ENCODE peak calls at places on chromosomes 13 and 19, in eight cellular contexts. K is GM23248; S is mammary epithelial cell; N is esophagus muscularis mucosa; D is neural progenitor cell; H is naive thymus-derived CD4-positive, alpha-beta T cell; A is A673; I is astrocyte. F is an unnamed sample. For H3K4me1, the result is how much of the 10 kb centered on the place peaks cover.

GRCh38 chr19:38224014-38224862 is at the start of gene DPF1:
- DNase-seq in K (peak), S (peak), N (no peak), D (peak), H (no peak), A (peak), I (peak), F (peak)

GRCh38 chr13:31846984-31847752 is 107.8 kb downstream of the RXFP2 start:
- DNase-seq in K (peak), S (no peak), N (no peak), D (peak), H (no peak), A (no peak), I (no peak), F (no peak)

GRCh38 chr13:88979465-88980180 is 1308.5 kb downstream of the SLITRK5 start:
- DNase-seq in K (no peak), S (no peak), N (no peak), D (no peak), H (no peak), A (no peak), I (peak), F (no peak)

GRCh38 chr19:29694669-29695627 is 20.1 kb downstream of the C19orf12 start:
- DNase-seq in K (peak), S (peak), N (peak), D (peak), H (peak), A (peak), I (peak), F (no peak)

GRCh38 chr19:35935911-35936737 is at the start of gene LRFN3:
- DNase-seq in K (peak), S (peak), N (no peak), D (peak), H (no peak), A (peak), I (peak), F (no peak)

GRCh38 chr13:21557995-21558394 is 46.0 kb downstream of the MICU2 start:
- DNase-seq in K (peak), S (peak), N (no peak), D (peak), H (no peak), A (peak), I (no peak), F (no peak)

GRCh38 chr19:36115453-36116343 is at the start of gene TBCB:
- DNase-seq in K (peak), S (no peak), N (peak), D (peak), H (no peak), A (peak), I (peak), F (no peak)

GRCh38 chr19:27745978-27746542 is 1466.9 kb downstream of the UQCRFS1 start:
- DNase-seq in K (no peak), S (no peak), N (peak), D (no peak), H (no peak), A (no peak), I (no peak), F (peak)

GRCh38 chr19:10774893-10775292 is 57.0 kb downstream of the DNM2 start:
- DNase-seq in K (no peak), S (no peak), N (no peak), D (no peak), H (no peak), A (no peak), I (no peak), F (no peak)

GRCh38 chr19:10776900-10777650 is 58.9 kb downstream of the TMED1 start:
- DNase-seq in K (no peak), S (no peak), N (no peak), D (no peak), H (no peak), A (no peak), I (no peak), F (no peak)

GRCh38 chr19:10782795-10783194 is 53.2 kb downstream of the TMED1 start:
- DNase-seq in K (no peak), S (no peak), N (no peak), D (no peak), H (no peak), A (no peak), I (no peak), F (no peak)

GRCh38 chr19:10784257-10784656 is 51.8 kb downstream of the TMED1 start:
- DNase-seq in K (no peak), S (no peak), N (no peak), D (no peak), H (no peak), A (no peak), I (no peak), F (no peak)

DNA sequence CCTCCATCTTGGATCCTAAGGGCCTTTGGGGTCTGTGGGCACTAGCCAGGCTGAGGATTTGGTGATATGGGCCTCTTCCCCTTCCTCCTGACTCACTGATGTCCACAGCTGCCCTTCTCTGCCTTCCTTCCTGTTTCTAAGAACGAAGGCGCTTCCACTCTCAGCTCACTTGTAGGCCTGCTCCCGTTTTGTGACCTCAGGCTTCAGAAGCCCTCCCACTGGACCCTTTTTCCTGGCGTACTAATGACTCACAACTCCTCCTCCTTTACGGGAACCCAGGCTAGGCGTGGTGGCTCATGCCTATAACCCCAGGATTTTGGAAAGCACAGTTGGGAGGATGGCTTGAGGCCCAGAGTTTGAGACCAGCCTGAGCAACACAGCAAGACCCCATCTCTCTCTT is 55.6 kb downstream of the TMED1 start:
- DNase-seq in K (peak), S (no peak), N (no peak), D (no peak), H (no peak), A (no peak), I (peak), F (no peak)
- H3K27ac ChIP-seq in K (no peak), S (no peak), N (peak), D (no peak), H (no peak), A (no peak), I (peak), F (no peak)

GRCh38 chr19:47188507-47189033 is 42.4 kb downstream of the BBC3 start:
- DNase-seq in K (no peak), S (no peak), N (no peak), D (no peak), H (no peak), A (no peak), I (no peak), F (no peak)

GRCh38 chr19:47183579-47183978 is 47.4 kb downstream of the BBC3 start:
- DNase-seq in K (no peak), S (no peak), N (no peak), D (no peak), H (no peak), A (no peak), I (no peak), F (no peak)

GRCh38 chr19:47187797-47188196 is 43.2 kb downstream of the BBC3 start:
- DNase-seq in K (no peak), S (no peak), N (no peak), D (no peak), H (no peak), A (no peak), I (no peak), F (no peak)

GRCh38 chr19:47187023-47187655 is 43.9 kb downstream of the BBC3 start:
- DNase-seq in K (no peak), S (no peak), N (no peak), D (no peak), H (no peak), A (no peak), I (no peak), F (no peak)

GRCh38 chr19:47186337-47187022 is 44.5 kb downstream of the BBC3 start:
- DNase-seq in K (no peak), S (no peak), N (no peak), D (no peak), H (peak), A (no peak), I (no peak), F (no peak)
- H3K4me3 ChIP-seq in K (no peak), S (no peak), N (no peak), D (no peak), H (peak), A (no peak), I (no peak), F (no peak)

GRCh38 chr13:44238011-44238421 is 135.6 kb upstream of the SERP2 start:
- DNase-seq in K (peak), S (peak), N (no peak), D (no peak), H (no peak), A (no peak), I (peak), F (no peak)
- H3K4me1 ChIP-seq in K (under half), S (under half), N (under half), D (under half), H (under half), A (under half), I (under half), F (under half)

DNA sequence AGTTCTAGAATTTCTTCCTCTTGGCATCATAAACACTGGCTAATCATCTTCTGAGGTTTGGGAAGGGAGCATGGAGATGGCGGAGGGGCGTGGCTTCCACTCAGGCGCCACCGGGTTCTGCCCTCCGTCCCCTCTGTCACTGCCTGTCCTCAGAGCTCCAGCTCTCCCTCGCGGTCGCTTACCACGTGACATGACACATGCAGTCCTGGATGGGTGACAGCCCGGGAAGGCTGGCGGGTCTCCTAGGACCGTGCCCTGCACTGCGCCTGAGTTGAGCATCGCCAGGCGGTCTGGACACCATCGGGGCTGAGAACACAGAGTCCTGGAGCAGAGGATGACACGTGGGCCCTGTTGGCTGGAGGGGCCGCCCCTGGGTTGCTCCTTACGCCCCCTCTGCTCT is 123.3 kb downstream of the RAB20 start:
- DNase-seq in K (no peak), S (no peak), N (no peak), D (no peak), H (no peak), A (no peak), I (no peak), F (no peak)
- H3K27ac ChIP-seq in K (no peak), S (no peak), N (peak), D (no peak), H (no peak), A (no peak), I (no peak), F (no peak)

DNA sequence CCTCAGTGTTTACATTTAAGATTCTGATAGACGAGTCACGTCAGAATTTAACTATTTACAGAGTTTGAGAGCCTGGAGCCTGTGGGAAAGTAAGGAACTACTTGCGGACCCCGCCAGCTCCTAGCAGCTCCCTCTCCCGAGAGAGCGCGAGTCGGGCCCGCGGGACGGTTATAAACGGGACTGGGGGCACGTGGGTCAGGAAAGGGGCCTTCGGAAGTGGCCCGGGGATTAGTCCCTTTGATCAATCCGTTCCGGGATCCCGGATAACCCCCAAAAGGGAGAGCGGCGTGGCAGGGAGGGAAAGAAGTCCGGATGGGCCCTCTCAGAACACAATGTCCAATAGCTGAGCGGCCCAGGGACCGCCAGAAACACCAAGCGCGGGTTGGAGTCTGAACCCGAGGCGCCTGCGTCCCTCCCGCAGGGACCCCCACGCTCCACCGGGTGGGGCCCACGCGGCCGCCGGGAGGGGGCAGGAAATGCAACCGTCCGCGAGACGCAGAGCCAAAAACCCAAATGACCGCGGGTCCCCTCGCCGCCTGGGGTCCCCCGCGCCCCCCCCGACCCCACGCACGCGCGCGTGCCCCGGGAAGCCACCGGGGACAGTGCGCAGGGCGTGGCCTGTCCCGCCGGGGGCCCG is 3.6 kb downstream of the ZIC5 start:
- DNase-seq in K (no peak), S (no peak), N (no peak), D (peak), H (peak), A (peak), I (no peak), F (no peak)
- H3K4me3 ChIP-seq in K (peak), S (no peak), N (peak), D (peak), H (no peak), A (peak), I (peak), F (no peak)

GRCh38 chr19:40413291-40413994 is at the start of gene PRX:
- DNase-seq in K (no peak), S (no peak), N (no peak), D (peak), H (no peak), A (no peak), I (no peak), F (no peak)
- H3K4me1 ChIP-seq in K (under half), S (under half), N (under half), D (under half), H (under half), A (under half), I (under half), F (under half)

GRCh38 chr19:46823049-46823448 is 27.6 kb downstream of the AP2S1 start:
- DNase-seq in K (no peak), S (no peak), N (no peak), D (peak), H (no peak), A (peak), I (no peak), F (no peak)
- H3K27ac ChIP-seq in K (no peak), S (no peak), N (no peak), D (no peak), H (no peak), A (no peak), I (no peak), F (no peak)

GRCh38 chr19:41327499-41328156 is 17.7 kb downstream of the CCDC97 start:
- DNase-seq in K (peak), S (peak), N (no peak), D (no peak), H (peak), A (no peak), I (peak), F (peak)

GRCh38 chr19:41325640-41325946 is 15.6 kb downstream of the CCDC97 start:
- DNase-seq in K (no peak), S (no peak), N (no peak), D (no peak), H (no peak), A (no peak), I (no peak), F (no peak)

GRCh38 chr19:41324921-41325639 is 15.1 kb downstream of the CCDC97 start:
- DNase-seq in K (peak), S (no peak), N (no peak), D (peak), H (no peak), A (no peak), I (peak), F (peak)

GRCh38 chr19:41327076-41327475 is 17.1 kb downstream of the CCDC97 start:
- DNase-seq in K (no peak), S (no peak), N (no peak), D (no peak), H (no peak), A (no peak), I (no peak), F (no peak)

DNA sequence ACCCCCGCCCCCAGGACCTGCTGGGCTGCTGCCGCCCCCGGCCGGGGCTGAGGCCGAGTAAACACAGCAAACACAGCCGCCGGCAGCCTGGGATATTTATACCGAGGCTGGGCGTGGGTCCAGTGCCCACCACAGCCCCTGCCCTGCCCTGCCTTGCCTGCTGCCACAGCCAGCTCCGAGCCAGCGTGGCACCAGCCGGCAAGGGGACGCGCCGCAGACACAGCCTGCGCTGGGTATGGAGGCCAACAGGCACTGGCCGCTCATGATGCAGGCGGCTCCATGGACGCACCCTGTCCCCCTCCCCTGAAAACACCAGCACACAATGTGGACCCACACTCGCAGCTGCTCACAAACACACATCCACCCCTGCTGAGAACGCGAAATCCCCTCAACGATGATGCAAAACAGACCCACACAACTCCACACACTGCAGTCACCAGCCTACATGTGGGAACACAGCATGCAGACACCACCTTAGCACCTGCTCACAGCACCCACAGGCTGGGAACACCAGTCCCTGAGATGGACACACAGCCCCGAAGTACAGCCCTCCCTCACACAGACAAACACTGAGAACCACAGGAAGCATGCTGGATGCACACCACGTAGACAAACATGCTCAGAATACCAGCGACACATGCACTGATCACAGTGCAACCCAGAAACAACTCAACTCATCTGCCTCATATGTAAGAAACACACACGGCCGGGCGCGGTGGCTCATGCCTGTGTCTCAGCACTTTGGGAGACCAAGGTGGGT is 16.2 kb downstream of the CCDC97 start:
- DNase-seq in K (peak), S (no peak), N (no peak), D (no peak), H (no peak), A (no peak), I (peak), F (no peak)
- H3K4me3 ChIP-seq in K (peak), S (no peak), N (peak), D (peak), H (no peak), A (no peak), I (peak), F (no peak)

GRCh38 chr13:110125613-110126272 is 181.2 kb downstream of the COL4A1 start:
- DNase-seq in K (no peak), S (no peak), N (peak), D (no peak), H (no peak), A (no peak), I (no peak), F (no peak)
- H3K4me1 ChIP-seq in K (under half), S (half or more), N (under half), D (half or more), H (under half), A (under half), I (half or more), F (under half)

GRCh38 chr13:44739539-44739938 is 163.4 kb upstream of the TSC22D1 start:
- DNase-seq in K (peak), S (no peak), N (no peak), D (no peak), H (no peak), A (no peak), I (no peak), F (no peak)
- H3K27ac ChIP-seq in K (no peak), S (no peak), N (no peak), D (no peak), H (no peak), A (no peak), I (no peak), F (no peak)

F was measured in RWPE2.